ENCODE peak calls at places on chromosomes 11 and 22, in six cellular contexts. One of them, this sample, is unnamed.

GRCh38 chr11:2725367-2726300 is 25.8 kb upstream of the KCNQ1OT1 start:
- DNase-seq in GM12878: no peak
- DNase-seq in upper lobe of left lung: no peak
- DNase-seq in stomach: no peak
- DNase-seq in A549: no peak
- DNase-seq in transverse colon: no peak
- DNase-seq in this sample: peak; percentile 69

GRCh38 chr11:85249482-85249881 is 377.7 kb downstream of the DLG2 start:
- DNase-seq in GM12878: no peak
- DNase-seq in upper lobe of left lung: no peak
- DNase-seq in A549: no peak
- DNase-seq in stomach: no peak
- DNase-seq in transverse colon: no peak
- DNase-seq in this sample: no peak

GRCh38 chr11:118655486-118656190 is 23.8 kb downstream of the TREH start:
- DNase-seq in stomach: no peak
- DNase-seq in GM12878: no peak
- DNase-seq in transverse colon: no peak
- DNase-seq in upper lobe of left lung: no peak
- DNase-seq in A549: no peak
- DNase-seq in this sample: no peak

GRCh38 chr11:76669901-76670474 is 559 bp downstream of the LRRC32 start:
- DNase-seq in transverse colon: no peak
- DNase-seq in stomach: no peak
- DNase-seq in GM12878: no peak
- DNase-seq in A549: no peak
- DNase-seq in upper lobe of left lung: no peak
- DNase-seq in this sample: no peak

GRCh38 chr11:1829039-1829820 is 5.6 kb upstream of the SYT8 start:
- DNase-seq in upper lobe of left lung: peak; percentile 58
- DNase-seq in stomach: no peak
- DNase-seq in transverse colon: no peak
- DNase-seq in GM12878: no peak
- DNase-seq in A549: no peak
- DNase-seq in this sample: no peak

GRCh38 chr22:40818192-40818746 is 877 bp downstream of the SLC25A17 start:
- DNase-seq in A549: no peak
- DNase-seq in upper lobe of left lung: no peak
- DNase-seq in transverse colon: no peak
- DNase-seq in GM12878: no peak
- DNase-seq in stomach: no peak
- DNase-seq in this sample: no peak

GRCh38 chr11:70141490-70142014 is 61.5 kb upstream of the FADD start:
- DNase-seq in upper lobe of left lung: no peak
- DNase-seq in A549: no peak
- DNase-seq in transverse colon: no peak
- DNase-seq in GM12878: no peak
- DNase-seq in stomach: no peak
- DNase-seq in this sample: no peak

GRCh38 chr22:16957781-16958180 is 50.2 kb downstream of the GAB4 start:
- DNase-seq in stomach: no peak
- DNase-seq in A549: no peak
- DNase-seq in GM12878: no peak
- DNase-seq in upper lobe of left lung: no peak
- DNase-seq in transverse colon: no peak
- DNase-seq in this sample: no peak

GRCh38 chr22:44805663-44806062 is 53.3 kb downstream of the ARHGAP8 start:
- DNase-seq in GM12878: no peak
- DNase-seq in A549: no peak
- DNase-seq in transverse colon: no peak
- DNase-seq in stomach: no peak
- DNase-seq in upper lobe of left lung: no peak
- DNase-seq in this sample: no peak

DNA sequence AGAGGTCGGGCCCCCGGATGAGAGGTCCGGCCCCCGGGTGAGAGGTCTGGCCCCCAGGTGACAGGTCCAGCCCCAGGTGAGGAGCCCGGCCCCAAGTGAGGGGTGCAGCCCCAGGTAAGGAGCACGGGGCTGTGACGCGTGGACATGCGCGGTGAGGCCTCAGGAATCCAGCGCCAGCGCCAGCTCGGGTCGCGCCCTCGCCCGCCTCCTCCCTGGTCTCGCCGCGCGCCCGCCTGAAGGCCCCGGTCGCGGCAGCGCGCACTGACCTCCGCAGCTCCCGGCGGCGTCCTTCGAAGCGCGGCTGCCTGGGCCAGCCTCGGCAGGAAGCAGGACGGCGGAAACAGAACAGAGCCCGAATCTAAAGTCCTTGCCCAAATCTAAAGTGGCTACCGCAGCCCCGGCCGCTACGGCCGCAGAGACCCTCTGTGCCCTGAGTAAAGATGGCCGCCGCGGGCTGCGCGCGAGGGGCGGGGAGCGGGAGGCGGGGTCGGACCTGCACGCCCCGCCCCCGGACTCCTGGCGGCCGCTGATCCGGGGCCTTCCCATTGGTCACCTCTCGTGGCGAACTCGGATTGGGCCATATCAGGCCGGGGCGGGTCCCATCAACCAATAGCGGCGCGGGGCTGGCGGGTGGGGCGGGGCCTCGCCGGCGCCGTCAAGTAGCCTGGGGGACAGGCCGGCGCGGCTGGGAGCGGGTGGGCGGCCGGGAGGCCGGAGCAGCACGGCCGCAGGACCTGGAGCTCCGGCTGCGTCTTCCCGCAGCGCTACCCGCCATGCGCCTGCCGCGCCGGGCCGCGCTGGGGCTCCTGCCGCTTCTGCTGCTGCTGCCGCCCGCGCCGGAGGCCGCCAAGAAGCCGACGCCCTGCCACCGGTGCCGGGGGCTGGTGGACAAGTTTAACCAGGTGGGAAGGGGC is at the start of the genes ALG12 and CRELD2:
- DNase-seq in upper lobe of left lung: peak; percentile 98
- DNase-seq in A549: peak; percentile 87
- DNase-seq in GM12878: peak; percentile 70
- DNase-seq in stomach: peak; percentile 99
- DNase-seq in transverse colon: peak; percentile 98
- DNase-seq in this sample: peak; percentile 98
- TF ChIP-seq POLR2A in upper lobe of left lung: peak; percentile 64
- TF ChIP-seq POLR2A in A549: peak; percentile 84
- TF ChIP-seq POLR2A in GM12878: peak; percentile 76
- TF ChIP-seq POLR2A in stomach: no peak
- TF ChIP-seq POLR2A in transverse colon: peak; percentile 63
- TF ChIP-seq POLR2A in this sample: peak; percentile 43

GRCh38 chr11:129791515-129791914 is 24.1 kb upstream of the TMEM45B start:
- DNase-seq in upper lobe of left lung: no peak
- DNase-seq in A549: no peak
- DNase-seq in GM12878: no peak
- DNase-seq in stomach: no peak
- DNase-seq in transverse colon: no peak
- DNase-seq in this sample: no peak
- TF ChIP-seq EP300 in upper lobe of left lung: no peak
- TF ChIP-seq EP300 in A549: no peak
- TF ChIP-seq EP300 in GM12878: no peak
- TF ChIP-seq EP300 in stomach: no peak
- TF ChIP-seq EP300 in transverse colon: no peak
- TF ChIP-seq EP300 in this sample: no peak

DNA sequence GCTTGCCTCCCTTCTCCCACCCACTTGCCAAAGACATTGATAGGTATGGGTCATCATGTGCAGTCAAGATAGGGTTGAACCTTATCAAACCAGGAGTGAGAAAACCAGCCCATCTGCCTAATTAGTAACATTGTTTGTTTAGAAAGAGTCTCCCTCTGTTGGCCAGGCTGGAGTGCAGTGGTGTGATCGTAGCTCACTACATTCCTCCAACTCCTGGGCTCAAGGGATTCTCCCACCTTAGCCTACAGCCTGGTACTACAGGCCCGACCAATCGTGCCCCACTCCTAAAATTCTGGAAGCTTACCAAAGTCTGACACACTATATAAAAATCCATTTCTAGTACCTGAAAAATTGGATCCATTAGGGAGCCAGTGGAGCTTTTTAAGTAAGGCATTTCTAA is 4.5 kb downstream of the C11orf71 start:
- DNase-seq in upper lobe of left lung: no peak
- DNase-seq in A549: no peak
- DNase-seq in transverse colon: no peak
- DNase-seq in GM12878: no peak
- DNase-seq in stomach: no peak
- DNase-seq in this sample: no peak
- TF ChIP-seq CTCF in upper lobe of left lung: no peak
- TF ChIP-seq CTCF in A549: peak; percentile 15
- TF ChIP-seq CTCF in transverse colon: peak; percentile 20
- TF ChIP-seq CTCF in GM12878: peak; percentile 38
- TF ChIP-seq CTCF in stomach: no peak
- TF ChIP-seq CTCF in this sample: no peak

DNA sequence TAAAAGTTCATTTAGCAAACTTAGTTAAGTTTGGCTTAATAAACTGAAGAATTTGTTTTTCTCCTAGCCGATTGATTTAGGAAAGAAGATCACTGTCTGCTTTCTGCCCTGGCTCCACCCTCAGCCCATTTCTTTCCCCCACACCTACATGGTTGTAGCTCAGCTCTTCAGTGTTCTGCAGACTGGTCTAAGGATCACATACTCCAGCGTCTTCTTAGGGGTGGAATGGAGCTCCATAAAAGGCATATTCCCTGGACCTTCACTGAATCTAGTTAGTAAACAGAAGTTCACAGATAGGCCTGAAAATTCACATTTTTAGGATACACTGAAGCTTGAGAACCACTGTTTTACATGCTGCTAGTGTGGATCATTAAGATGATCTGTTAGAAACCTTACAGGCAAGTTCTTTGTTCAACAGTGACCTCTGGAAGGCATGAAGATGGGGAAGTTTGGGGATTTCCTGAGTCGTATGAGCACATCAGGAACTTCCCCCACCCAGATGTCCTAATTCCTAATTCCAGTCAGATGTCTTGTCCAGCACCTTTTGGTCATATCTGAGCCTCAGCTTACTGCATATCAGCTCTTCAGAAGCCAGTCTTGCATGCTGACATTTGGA is 16.8 kb downstream of the PIWIL4 start:
- DNase-seq in transverse colon: no peak
- DNase-seq in stomach: no peak
- DNase-seq in upper lobe of left lung: no peak
- DNase-seq in GM12878: peak; percentile 62
- DNase-seq in A549: no peak
- DNase-seq in this sample: no peak
- TF ChIP-seq POLR2A in transverse colon: no peak
- TF ChIP-seq POLR2A in stomach: no peak
- TF ChIP-seq POLR2A in upper lobe of left lung: no peak
- TF ChIP-seq POLR2A in GM12878: no peak
- TF ChIP-seq POLR2A in A549: no peak
- TF ChIP-seq POLR2A in this sample: no peak

DNA sequence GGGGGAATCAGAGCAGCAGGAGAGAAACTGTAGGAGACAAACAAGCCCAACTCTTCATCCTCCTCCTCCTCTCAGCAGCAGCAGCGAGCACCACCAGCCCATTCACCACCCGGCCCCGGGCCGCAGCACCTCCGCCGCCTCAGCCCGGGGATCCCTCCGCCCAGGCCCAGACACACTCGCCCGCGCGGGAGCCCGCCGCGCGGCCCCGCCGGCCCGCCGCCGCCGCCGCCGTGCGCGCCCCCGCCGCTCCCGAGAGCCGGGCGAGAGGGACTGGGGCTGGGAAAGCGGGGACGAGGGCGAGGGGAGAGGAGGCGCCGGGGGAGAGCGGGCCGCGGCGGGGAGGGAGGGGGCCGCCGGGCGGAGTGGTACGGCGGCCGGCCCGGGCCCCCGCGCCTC is at the start of gene PHF21A:
- DNase-seq in upper lobe of left lung: peak; percentile 88
- DNase-seq in A549: peak; percentile 79
- DNase-seq in transverse colon: peak; percentile 92
- DNase-seq in GM12878: no peak
- DNase-seq in stomach: peak; percentile 93
- DNase-seq in this sample: peak; percentile 78
- TF ChIP-seq EP300 in upper lobe of left lung: no peak
- TF ChIP-seq EP300 in A549: no peak
- TF ChIP-seq EP300 in transverse colon: no peak
- TF ChIP-seq EP300 in GM12878: no peak
- TF ChIP-seq EP300 in stomach: no peak
- TF ChIP-seq EP300 in this sample: no peak

GRCh38 chr22:27791494-27792241 is 9.9 kb downstream of the MN1 start:
- DNase-seq in A549: no peak
- DNase-seq in stomach: no peak
- DNase-seq in transverse colon: no peak
- DNase-seq in upper lobe of left lung: no peak
- DNase-seq in GM12878: no peak
- DNase-seq in this sample: no peak

GRCh38 chr22:27795053-27795452 is 6.5 kb downstream of the MN1 start:
- DNase-seq in GM12878: no peak
- DNase-seq in stomach: no peak
- DNase-seq in upper lobe of left lung: no peak
- DNase-seq in A549: no peak
- DNase-seq in transverse colon: no peak
- DNase-seq in this sample: no peak

GRCh38 chr22:27792452-27793165 is 8.9 kb downstream of the MN1 start:
- DNase-seq in A549: no peak
- DNase-seq in transverse colon: no peak
- DNase-seq in GM12878: no peak
- DNase-seq in upper lobe of left lung: no peak
- DNase-seq in stomach: no peak
- DNase-seq in this sample: no peak

GRCh38 chr22:27796118-27796517 is 5.4 kb downstream of the MN1 start:
- DNase-seq in transverse colon: no peak
- DNase-seq in upper lobe of left lung: no peak
- DNase-seq in GM12878: no peak
- DNase-seq in A549: no peak
- DNase-seq in stomach: no peak
- DNase-seq in this sample: no peak

DNA sequence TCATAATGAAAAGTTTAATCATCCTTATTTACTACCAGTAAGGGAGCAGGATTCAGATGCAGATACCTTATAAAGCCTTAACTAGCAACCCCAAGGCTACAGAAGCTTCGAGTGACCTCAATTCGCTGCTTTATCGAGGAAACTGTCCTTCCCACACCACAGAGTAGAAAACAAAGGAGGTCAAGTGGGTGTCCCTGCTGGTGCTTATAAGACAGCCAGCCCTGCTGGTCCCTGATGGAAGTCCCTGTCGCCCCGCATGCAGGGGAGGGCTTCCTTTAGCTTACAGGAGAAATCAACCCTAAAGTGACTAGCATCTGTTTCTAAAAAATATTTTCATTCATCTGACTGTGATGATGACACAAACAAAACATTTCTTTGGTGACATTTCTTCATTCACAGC is 7.3 kb downstream of the MN1 start:
- DNase-seq in GM12878: no peak
- DNase-seq in upper lobe of left lung: no peak
- DNase-seq in A549: no peak
- DNase-seq in transverse colon: no peak
- DNase-seq in stomach: no peak
- DNase-seq in this sample: no peak
- TF ChIP-seq CTCF in GM12878: no peak
- TF ChIP-seq CTCF in upper lobe of left lung: no peak
- TF ChIP-seq CTCF in A549: no peak
- TF ChIP-seq CTCF in transverse colon: no peak
- TF ChIP-seq CTCF in stomach: no peak
- TF ChIP-seq CTCF in this sample: no peak

GRCh38 chr11:16816358-16817270 is 78.2 kb downstream of the C11orf58 start:
- DNase-seq in upper lobe of left lung: no peak
- DNase-seq in A549: no peak
- DNase-seq in GM12878: no peak
- DNase-seq in transverse colon: no peak
- DNase-seq in stomach: no peak
- DNase-seq in this sample: no peak
- TF ChIP-seq POLR2A in upper lobe of left lung: no peak
- TF ChIP-seq POLR2A in A549: no peak
- TF ChIP-seq POLR2A in GM12878: no peak
- TF ChIP-seq POLR2A in transverse colon: no peak
- TF ChIP-seq POLR2A in stomach: no peak
- TF ChIP-seq POLR2A in this sample: no peak

GRCh38 chr11:10288881-10289764 is 4.9 kb downstream of the SBF2 start:
- DNase-seq in A549: no peak
- DNase-seq in transverse colon: no peak
- DNase-seq in GM12878: no peak
- DNase-seq in stomach: no peak
- DNase-seq in upper lobe of left lung: no peak
- DNase-seq in this sample: no peak
- TF ChIP-seq EP300 in A549: no peak
- TF ChIP-seq EP300 in transverse colon: no peak
- TF ChIP-seq EP300 in GM12878: no peak
- TF ChIP-seq EP300 in stomach: no peak
- TF ChIP-seq EP300 in upper lobe of left lung: no peak
- TF ChIP-seq EP300 in this sample: no peak